ENCODE peak calls at places on chromosomes 13 and 19, in four cellular contexts. A, B, J and I are unnamed samples.

GRCh38 chr13:26075498-26075897 is 23.7 kb upstream of the SHISA2 start:
- DNase-seq in A (no peak), B (no peak), J (no peak), I (no peak)

GRCh38 chr19:1112254-1113208 is 8.7 kb downstream of the GPX4 start:
- DNase-seq in A (peak; percentile 90), B (no peak), J (no peak), I (no peak)

GRCh38 chr13:113169277-113170272 is 11.1 kb downstream of the PROZ start:
- DNase-seq in A (no peak), B (no peak), J (peak; percentile 83), I (no peak)

GRCh38 chr19:518292-519231 is 11.3 kb downstream of the TPGS1 start:
- DNase-seq in A (peak; percentile 65), B (peak; percentile 63), J (no peak), I (no peak)

GRCh38 chr13:36715841-36716240 is 42.0 kb downstream of the SERTM1 start:
- DNase-seq in A (no peak), B (no peak), J (no peak), I (no peak)

GRCh38 chr13:23450340-23451046 is 17.0 kb upstream of the SACS start:
- DNase-seq in A (no peak), B (no peak), J (no peak), I (no peak)

GRCh38 chr13:114029866-114030625 is 56.2 kb upstream of the C13orf46 start:
- DNase-seq in A (no peak), B (no peak), J (peak; percentile 10), I (no peak)

GRCh38 chr13:45500492-45501174 is 35.9 kb downstream of the COG3 start:
- DNase-seq in A (no peak), B (peak; percentile 96), J (peak; percentile 50), I (no peak)

GRCh38 chr19:8697671-8698432 is 743 bp downstream of the ACTL9 start:
- DNase-seq in A (peak; percentile 40), B (no peak), J (no peak), I (no peak)

GRCh38 chr13:33388254-33388998 is 102.9 kb upstream of the STARD13 start:
- DNase-seq in A (no peak), B (no peak), J (no peak), I (no peak)

GRCh38 chr13:50512602-50513527 is 330.6 kb downstream of the DLEU7 start:
- DNase-seq in A (peak; percentile 25), B (peak; percentile 61), J (peak; percentile 47), I (no peak)

GRCh38 chr13:102580552-102581169 is 16.1 kb upstream of the TPP2 start:
- DNase-seq in A (peak; percentile 27), B (peak; percentile 80), J (peak; percentile 55), I (peak; percentile 65)

GRCh38 chr19:18208098-18208951 is 4.5 kb upstream of the RAB3A start:
- DNase-seq in A (peak; percentile 67), B (peak; percentile 94), J (no peak), I (peak; percentile 63)

GRCh38 chr13:34019870-34020269 is 201.9 kb downstream of the RFC3 start:
- DNase-seq in A (no peak), B (no peak), J (peak; percentile 99), I (no peak)

GRCh38 chr13:104694397-104694796 is 1628.2 kb upstream of the SLC10A2 start:
- DNase-seq in A (no peak), B (no peak), J (no peak), I (no peak)

GRCh38 chr13:110044521-110045200 is 258.3 kb upstream of the IRS2 start:
- DNase-seq in A (no peak), B (peak; percentile 16), J (no peak), I (no peak)

GRCh38 chr13:100870898-100871297 is 196.3 kb upstream of the TMTC4 start:
- DNase-seq in A (no peak), B (no peak), J (no peak), I (no peak)

GRCh38 chr13:46554971-46555370 is 2.0 kb downstream of the LRCH1 start:
- DNase-seq in A (no peak), B (peak; percentile 68), J (no peak), I (no peak)

GRCh38 chr19:56085571-56086275 is 35.4 kb downstream of the ZNF787 start:
- DNase-seq in A (no peak), B (peak; percentile 62), J (no peak), I (no peak)

GRCh38 chr19:29855771-29856510 is 44.1 kb downstream of the CCNE1 start:
- DNase-seq in A (no peak), B (no peak), J (no peak), I (no peak)

GRCh38 chr13:44309771-44310767 is 63.6 kb upstream of the SERP2 start:
- DNase-seq in A (no peak), B (no peak), J (no peak), I (no peak)

GRCh38 chr13:29868581-29868980 is 18.2 kb upstream of the UBL3 start:
- DNase-seq in A (no peak), B (no peak), J (no peak), I (no peak)

GRCh38 chr19:47230122-47230920 is 678 bp downstream of the BBC3 start:
- DNase-seq in A (peak; percentile 84), B (peak; percentile 18), J (peak; percentile 32), I (peak; percentile 59)
- TF ChIP-seq MAZ in A (peak; percentile 93), B (peak; percentile 79), J (peak; percentile 35), I (peak; percentile 11)

DNA sequence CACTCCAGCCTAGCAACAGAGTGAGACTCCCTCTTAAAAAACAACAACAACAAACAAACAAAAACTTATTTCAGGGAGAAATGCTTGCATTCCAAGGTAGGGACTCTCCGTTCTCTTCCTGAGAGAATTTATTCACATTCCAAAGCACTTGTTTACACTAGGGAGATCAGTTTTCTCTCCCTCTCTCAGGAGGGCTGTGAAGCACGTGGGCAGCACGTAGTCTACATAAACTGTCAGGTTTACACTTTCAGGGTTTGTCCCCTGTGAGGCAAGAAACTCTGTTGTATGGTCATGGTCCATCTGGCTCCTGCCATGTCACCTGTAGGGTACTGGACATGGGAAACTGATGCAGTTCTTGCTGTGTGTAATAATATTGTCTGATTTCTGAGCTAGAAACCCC is 31.6 kb downstream of the WDR87 start:
- DNase-seq in A (no peak), B (peak; percentile 59), J (peak; percentile 47), I (no peak)
- TF ChIP-seq MAZ in A (no peak), B (no peak), J (peak; percentile 33), I (no peak)

DNA sequence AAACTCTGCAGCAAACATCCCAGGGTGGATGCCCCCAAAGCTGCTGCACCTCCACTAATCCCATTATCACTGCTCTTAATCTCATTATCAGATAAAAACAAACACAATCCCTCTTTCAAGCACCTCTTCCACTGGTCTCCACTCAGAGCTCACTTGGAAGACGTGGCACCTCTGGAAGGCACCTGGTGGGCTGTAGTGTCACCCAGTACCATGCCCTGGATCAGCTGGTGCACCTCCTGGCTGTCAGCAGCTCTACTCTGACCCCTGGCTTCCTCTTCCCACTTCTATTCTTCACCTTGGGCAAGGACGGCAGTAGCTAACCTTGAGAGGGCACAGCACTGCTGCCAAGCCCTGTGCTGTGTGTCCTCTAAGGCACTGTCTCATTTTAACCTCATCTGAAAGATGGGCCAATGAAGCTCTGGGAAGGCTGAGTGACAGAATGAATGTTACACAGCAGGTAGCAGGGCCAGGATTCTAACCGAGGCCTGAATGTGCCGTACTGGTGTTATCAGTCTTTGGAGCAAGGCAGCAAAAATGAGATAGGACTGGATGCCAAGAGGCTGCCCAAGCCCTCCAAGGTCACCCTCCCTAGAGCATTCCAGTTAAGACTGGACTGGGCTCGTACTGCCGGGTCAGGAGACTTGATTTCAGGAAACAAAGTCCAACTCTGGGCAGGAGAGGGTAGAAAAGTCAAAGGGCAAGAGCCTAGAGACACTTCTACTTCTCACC is 7.4 kb downstream of the BRD4 start:
- DNase-seq in A (no peak), B (no peak), J (no peak), I (no peak)
- TF ChIP-seq MAZ in A (no peak), B (no peak), J (no peak), I (no peak)

GRCh38 chr19:35267818-35268545 is 780 bp upstream of the USF2 start:
- DNase-seq in A (peak; percentile 97), B (peak; percentile 67), J (no peak), I (peak; percentile 87)

GRCh38 chr19:35266904-35267817 is 1.6 kb upstream of the USF2 start:
- DNase-seq in A (peak; percentile 44), B (peak; percentile 10), J (no peak), I (peak; percentile 82)

GRCh38 chr19:35264281-35265125 is 4.3 kb upstream of the USF2 start:
- DNase-seq in A (no peak), B (no peak), J (no peak), I (no peak)

GRCh38 chr19:35266149-35266903 is 2.4 kb upstream of the USF2 start:
- DNase-seq in A (no peak), B (no peak), J (no peak), I (no peak)

GRCh38 chr19:35265126-35265995 is 3.4 kb upstream of the USF2 start:
- DNase-seq in A (no peak), B (no peak), J (no peak), I (no peak)
- TF ChIP-seq MAZ in A (no peak), B (no peak), J (no peak), I (no peak)

DNA sequence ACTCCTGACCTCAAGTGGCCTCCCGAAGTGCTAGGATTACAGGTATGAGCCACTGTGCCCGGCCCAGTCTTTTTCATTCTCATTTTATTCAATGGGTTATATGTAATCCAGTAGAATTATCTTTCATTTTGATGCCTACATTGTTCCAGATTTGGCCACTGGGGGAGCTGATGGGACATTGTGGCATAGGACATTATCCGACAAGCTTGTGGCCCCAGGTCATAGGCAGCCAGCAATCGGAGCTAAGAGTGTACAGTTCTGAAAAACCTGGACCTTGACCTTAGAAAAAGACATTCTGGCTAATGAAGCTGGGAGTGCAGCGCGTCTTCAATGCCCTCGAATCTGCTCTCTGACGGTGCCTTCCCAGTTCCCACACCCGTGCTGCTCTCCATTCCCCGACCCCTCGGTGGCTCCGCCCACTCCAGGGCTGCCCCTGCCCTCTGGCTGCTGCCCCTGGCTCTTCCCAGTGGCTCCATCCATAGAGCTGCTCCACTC is 108.7 kb downstream of the TEX29 start:
- DNase-seq in A (peak; percentile 31), B (peak; percentile 18), J (peak; percentile 49), I (peak; percentile 29)
- TF ChIP-seq MAZ in A (no peak), B (no peak), J (no peak), I (no peak)

GRCh38 chr13:73913043-73913740 is 221.0 kb downstream of the KLF12 start:
- DNase-seq in A (no peak), B (peak; percentile 59), J (no peak), I (no peak)
- TF ChIP-seq MAZ in A (no peak), B (no peak), J (no peak), I (no peak)

GRCh38 chr13:95150555-95150954 is 150.7 kb downstream of the ABCC4 start:
- DNase-seq in A (no peak), B (no peak), J (peak; percentile 7), I (no peak)

GRCh38 chr13:95140502-95140901 is 160.7 kb downstream of the ABCC4 start:
- DNase-seq in A (no peak), B (no peak), J (no peak), I (no peak)

GRCh38 chr13:95146486-95146885 is 154.8 kb downstream of the ABCC4 start:
- DNase-seq in A (no peak), B (no peak), J (no peak), I (no peak)

DNA sequence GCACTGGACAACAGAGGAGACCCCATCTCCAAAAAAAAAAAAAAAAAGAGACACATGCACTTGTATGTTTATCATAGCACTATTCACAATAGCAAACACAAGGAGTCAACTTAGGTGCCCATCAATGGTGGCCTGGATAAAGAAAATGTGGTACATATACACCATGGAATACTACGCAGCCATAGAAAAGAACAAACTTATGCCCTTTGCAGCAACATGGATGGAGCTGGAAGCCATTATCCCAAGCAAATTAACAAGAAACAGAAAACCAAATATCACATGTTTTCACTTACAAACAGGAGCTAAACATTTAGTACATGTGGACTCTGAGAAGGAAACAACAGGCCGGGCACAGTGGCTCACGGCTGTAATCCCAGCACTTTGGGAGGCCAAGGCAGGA is 155.7 kb downstream of the ABCC4 start:
- DNase-seq in A (no peak), B (no peak), J (no peak), I (no peak)
- TF ChIP-seq MAZ in A (no peak), B (no peak), J (no peak), I (no peak)